ENCODE peak calls at places on chromosomes 16 and 17, in eight cellular contexts. F, H, D, C, U, Z, K and W are unnamed samples.

GRCh38 chr17:47635734-47636133 is 14.0 kb upstream of the KPNB1 start:
- DNase-seq in F (no peak), H (no peak), D (no peak), C (no peak), U (no peak), Z (no peak), K (no peak), W (no peak)

GRCh38 chr17:28953444-28954118 is 2.3 kb upstream of the PHF12 start:
- DNase-seq in F (no peak), H (peak), D (peak), C (no peak), U (peak), Z (no peak), K (no peak), W (peak)

GRCh38 chr17:73088561-73088960 is 3.9 kb downstream of the SLC39A11 start:
- DNase-seq in F (no peak), H (no peak), D (no peak), C (no peak), U (no peak), Z (no peak), K (no peak), W (no peak)

GRCh38 chr16:9105189-9105588 is 13.7 kb downstream of the HAPSTR1 start:
- DNase-seq in F (no peak), H (no peak), D (no peak), C (no peak), U (no peak), Z (no peak), K (no peak), W (no peak)

GRCh38 chr17:3955373-3955978 is 8.8 kb downstream of the ATP2A3 start:
- DNase-seq in F (no peak), H (no peak), D (no peak), C (no peak), U (no peak), Z (no peak), K (no peak), W (no peak)

GRCh38 chr17:41544935-41545334 is 16.8 kb upstream of the KRT19 start:
- DNase-seq in F (no peak), H (no peak), D (no peak), C (no peak), U (no peak), Z (no peak), K (no peak), W (no peak)

GRCh38 chr17:77535892-77536291 is 395.1 kb downstream of the SEC14L1 start:
- DNase-seq in F (peak), H (no peak), D (no peak), C (no peak), U (no peak), Z (no peak), K (peak), W (no peak)

GRCh38 chr17:65942592-65942991 is 249.3 kb downstream of the CEP112 start:
- DNase-seq in F (no peak), H (no peak), D (no peak), C (no peak), U (no peak), Z (no peak), K (no peak), W (no peak)

GRCh38 chr16:4175849-4176248 is 59.6 kb upstream of the ADCY9 start:
- DNase-seq in F (no peak), H (no peak), D (no peak), C (no peak), U (no peak), Z (no peak), K (no peak), W (no peak)

GRCh38 chr17:37568350-37569053 is 40.7 kb downstream of the SYNRG start:
- DNase-seq in F (no peak), H (no peak), D (no peak), C (no peak), U (no peak), Z (no peak), K (no peak), W (no peak)

GRCh38 chr16:46839986-46840443 is 9.0 kb upstream of the C16orf87 start:
- DNase-seq in F (no peak), H (no peak), D (no peak), C (no peak), U (no peak), Z (no peak), K (no peak), W (no peak)

GRCh38 chr16:1458336-1458976 is 14.1 kb upstream of the CCDC154 start:
- DNase-seq in F (no peak), H (no peak), D (no peak), C (no peak), U (no peak), Z (no peak), K (no peak), W (no peak)

GRCh38 chr16:69338557-69339288 is 641 bp downstream of the COG8 start:
- DNase-seq in F (peak), H (no peak), D (no peak), C (no peak), U (no peak), Z (no peak), K (no peak), W (no peak)

GRCh38 chr17:29613856-29614255 is 8.9 kb downstream of the CORO6 start:
- DNase-seq in F (no peak), H (no peak), D (no peak), C (no peak), U (peak), Z (no peak), K (no peak), W (no peak)

GRCh38 chr17:33594000-33594399 is 300.9 kb upstream of the ASIC2 start:
- DNase-seq in F (no peak), H (no peak), D (no peak), C (no peak), U (no peak), Z (no peak), K (no peak), W (no peak)

GRCh38 chr17:57856792-57857620 is 7.2 kb upstream of the MRPS23 start:
- DNase-seq in F (no peak), H (no peak), D (no peak), C (no peak), U (peak), Z (no peak), K (no peak), W (no peak)

GRCh38 chr17:10618202-10618635 is 38.9 kb downstream of the MYH3 start:
- DNase-seq in F (peak), H (peak), D (peak), C (peak), U (peak), Z (no peak), K (no peak), W (peak)

GRCh38 chr16:9091867-9092281 is 430 bp downstream of the HAPSTR1 start:
- DNase-seq in F (peak), H (peak), D (peak), C (no peak), U (peak), Z (no peak), K (no peak), W (peak)

DNA sequence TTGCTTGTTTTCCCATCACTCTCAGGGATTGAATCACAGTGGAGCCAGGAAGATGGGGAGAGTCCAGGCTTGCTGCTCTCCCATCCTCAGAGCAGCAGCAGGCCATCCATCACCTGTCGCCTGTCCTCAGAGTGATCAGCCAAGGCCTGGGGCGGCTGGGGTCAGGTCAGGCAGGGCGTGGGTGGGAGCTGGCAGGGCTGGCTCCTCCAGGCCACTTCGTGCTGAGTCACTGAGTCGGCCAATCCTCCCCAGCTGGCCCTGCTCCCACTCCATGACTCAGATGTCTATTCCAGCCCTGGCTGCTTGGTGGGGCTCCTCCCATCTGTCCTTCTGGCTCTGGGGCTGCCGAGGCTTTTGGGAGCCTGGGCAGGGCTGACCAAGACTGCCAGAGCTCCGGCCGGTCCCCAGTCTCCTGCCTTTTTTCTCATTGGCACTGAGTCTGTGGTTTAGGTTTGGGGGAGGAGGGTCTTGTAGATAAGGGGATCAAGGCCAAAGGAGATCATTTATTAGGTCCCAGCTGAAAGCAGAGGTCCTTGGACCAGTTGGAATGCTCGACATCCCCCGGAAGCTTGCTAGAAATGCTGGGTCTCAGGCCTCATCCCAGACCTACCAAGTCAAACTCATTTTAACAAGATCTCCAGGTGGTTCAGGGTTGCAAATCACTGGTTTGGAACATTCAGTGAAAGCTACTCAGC is 72.7 kb downstream of the ABCC1 start:
- DNase-seq in F (peak), H (peak), D (peak), C (peak), U (peak), Z (peak), K (no peak), W (peak)
- TF ChIP-seq POLR2AphosphoS5 in F (peak), H (peak), D (peak), C (peak), U (peak), Z (peak), K (no peak), W (peak)

GRCh38 chr16:72788269-72788809 is 259.6 kb downstream of the ZFHX3 start:
- DNase-seq in F (no peak), H (no peak), D (no peak), C (no peak), U (no peak), Z (peak), K (no peak), W (no peak)
- H3K4me3 ChIP-seq in F (peak), H (peak), D (peak), C (peak), U (peak), Z (peak), K (no peak), W (peak)

DNA sequence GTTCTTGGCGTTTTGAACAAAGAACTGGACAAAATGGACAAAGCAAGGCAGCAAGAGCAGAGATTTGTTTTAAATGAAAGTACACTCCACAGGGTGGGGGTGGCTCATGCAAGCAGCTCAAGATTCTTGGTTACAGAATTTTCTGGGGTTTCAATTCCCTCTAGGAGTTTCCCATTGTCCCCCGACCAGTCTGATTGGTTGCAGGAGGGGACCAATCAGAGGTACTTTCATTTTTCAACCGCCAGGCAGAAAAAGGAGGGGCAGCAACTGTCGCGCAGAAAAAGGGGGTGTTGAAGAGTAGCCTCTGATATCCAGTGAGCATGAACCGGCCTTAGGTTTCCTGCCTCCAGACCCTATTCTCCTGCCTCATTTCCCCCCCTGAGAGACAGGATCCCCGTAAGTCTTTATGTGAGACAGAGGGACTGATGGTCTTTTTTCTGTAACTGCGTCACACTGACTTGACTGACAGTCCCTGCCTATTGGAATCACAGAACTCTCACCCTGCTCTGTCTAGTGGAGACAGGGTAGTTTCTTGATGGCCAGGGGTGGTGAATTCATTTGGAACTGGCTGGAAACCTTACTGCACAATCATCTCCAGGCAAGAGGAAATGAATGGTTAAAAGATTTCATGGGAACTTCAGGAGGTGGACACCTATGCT is 59.4 kb upstream of the ALOX12 start:
- DNase-seq in F (no peak), H (no peak), D (peak), C (no peak), U (peak), Z (no peak), K (no peak), W (no peak)
- TF ChIP-seq POLR2AphosphoS5 in F (no peak), H (peak), D (no peak), C (no peak), U (peak), Z (peak), K (no peak), W (no peak)

GRCh38 chr16:68089067-68089466 is 3.9 kb downstream of the NFATC3 start:
- DNase-seq in F (no peak), H (no peak), D (no peak), C (no peak), U (no peak), Z (no peak), K (no peak), W (no peak)
- H3K4me3 ChIP-seq in F (no peak), H (no peak), D (no peak), C (no peak), U (no peak), Z (no peak), K (no peak), W (no peak)

GRCh38 chr16:3150346-3151218 is 15.8 kb downstream of the ZNF213 start:
- DNase-seq in F (peak), H (peak), D (peak), C (peak), U (peak), Z (peak), K (peak), W (peak)

GRCh38 chr16:3148256-3149192 is 13.7 kb downstream of the ZNF213 start:
- DNase-seq in F (peak), H (no peak), D (no peak), C (no peak), U (no peak), Z (no peak), K (no peak), W (no peak)

GRCh38 chr16:3149193-3149530 is 14.3 kb downstream of the ZNF213 start:
- DNase-seq in F (peak), H (no peak), D (no peak), C (no peak), U (no peak), Z (no peak), K (no peak), W (no peak)

GRCh38 chr16:3147757-3148104 is 12.9 kb downstream of the ZNF213 start:
- DNase-seq in F (peak), H (no peak), D (no peak), C (no peak), U (no peak), Z (no peak), K (no peak), W (no peak)

DNA sequence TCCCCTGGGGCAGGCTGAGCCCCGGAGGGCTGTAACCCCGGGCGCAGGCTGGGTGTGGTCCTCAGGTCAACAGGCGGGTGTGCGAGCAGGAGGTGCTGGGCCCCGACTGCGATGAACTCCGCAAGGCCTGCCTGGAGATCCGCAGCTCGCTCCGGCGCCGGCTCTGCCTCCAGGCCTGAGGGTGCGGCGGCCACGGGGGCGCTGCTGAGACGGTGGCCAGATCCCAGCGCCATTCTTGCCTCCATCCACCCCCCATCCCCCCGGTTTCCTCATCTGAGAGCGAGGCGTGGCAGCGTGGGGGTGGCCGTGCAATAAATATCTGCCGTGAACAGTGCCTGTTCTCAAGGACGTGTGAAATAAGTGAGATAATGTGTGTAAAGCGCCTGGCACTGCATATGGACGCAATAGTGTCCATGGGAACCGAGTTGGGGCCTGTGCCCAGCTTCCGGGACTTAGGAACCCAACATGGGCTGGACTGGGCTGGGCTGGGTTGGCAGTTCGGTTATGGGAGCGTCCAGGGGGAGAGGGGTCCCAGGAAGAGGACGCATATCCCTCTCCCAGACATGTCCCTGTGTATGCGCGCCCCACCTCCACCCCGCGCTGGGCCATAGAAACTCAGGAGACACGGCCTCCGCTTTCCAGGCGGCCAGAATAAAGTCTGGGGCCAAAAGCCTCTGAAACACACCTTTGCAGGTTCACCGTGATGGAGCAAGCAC is 15.0 kb downstream of the ZNF213 start:
- DNase-seq in F (peak), H (peak), D (peak), C (peak), U (peak), Z (no peak), K (no peak), W (peak)
- TF ChIP-seq POLR2AphosphoS5 in F (no peak), H (no peak), D (no peak), C (no peak), U (no peak), Z (no peak), K (no peak), W (no peak)

GRCh38 chr17:75754378-75755204 is 10.4 kb downstream of the GALK1 start:
- DNase-seq in F (peak), H (no peak), D (no peak), C (no peak), U (no peak), Z (no peak), K (no peak), W (no peak)
- H3K4me3 ChIP-seq in F (no peak), H (no peak), D (peak), C (no peak), U (peak), Z (peak), K (no peak), W (peak)

GRCh38 chr17:81885869-81886548 is 5.4 kb downstream of the ALYREF start:
- DNase-seq in F (no peak), H (no peak), D (no peak), C (no peak), U (no peak), Z (no peak), K (no peak), W (no peak)
- TF ChIP-seq POLR2AphosphoS5 in F (no peak), H (no peak), D (no peak), C (no peak), U (no peak), Z (no peak), K (no peak), W (no peak)